ENCODE peak calls at places on chromosome 11, in eight cellular contexts. N, Q, X, Z, U, A, M and W are unnamed samples.

GRCh38 chr11:7046474-7046873 is 26.2 kb downstream of the NLRP14 start:
- DNase-seq in N (peak), Q (no peak), X (peak), Z (no peak), U (no peak), A (peak), M (peak), W (no peak)

GRCh38 chr11:71301046-71301857 is 48.9 kb upstream of the SHANK2 start:
- DNase-seq in N (no peak), Q (no peak), X (no peak), Z (no peak), U (no peak), A (no peak), M (no peak), W (peak)

GRCh38 chr11:80417681-80418080 is 976.9 kb upstream of the TENM4 start:
- DNase-seq in N (no peak), Q (no peak), X (no peak), Z (no peak), U (no peak), A (no peak), M (peak), W (no peak)

GRCh38 chr11:118058311-118059230 is 18.3 kb upstream of the TMPRSS4 start:
- DNase-seq in N (no peak), Q (no peak), X (no peak), Z (no peak), U (no peak), A (no peak), M (no peak), W (no peak)

GRCh38 chr11:133906746-133907145 is 50.0 kb downstream of the IGSF9B start:
- DNase-seq in N (no peak), Q (no peak), X (no peak), Z (no peak), U (no peak), A (no peak), M (no peak), W (no peak)

GRCh38 chr11:111510311-111510710 is 1.9 kb downstream of the BTG4 start:
- DNase-seq in N (no peak), Q (peak), X (no peak), Z (no peak), U (no peak), A (peak), M (no peak), W (no peak)

GRCh38 chr11:17887779-17888178 is 125.1 kb downstream of the SERGEF start:
- DNase-seq in N (no peak), Q (no peak), X (peak), Z (no peak), U (peak), A (no peak), M (peak), W (no peak)

GRCh38 chr11:79678780-79679468 is 238.1 kb upstream of the TENM4 start:
- DNase-seq in N (no peak), Q (no peak), X (no peak), Z (no peak), U (peak), A (no peak), M (no peak), W (no peak)

GRCh38 chr11:93253111-93253510 is 55.3 kb upstream of the SLC36A4 start:
- DNase-seq in N (no peak), Q (no peak), X (no peak), Z (no peak), U (no peak), A (no peak), M (no peak), W (no peak)

GRCh38 chr11:62588966-62589637 is 2.2 kb downstream of the TUT1 start:
- DNase-seq in N (no peak), Q (no peak), X (peak), Z (no peak), U (no peak), A (peak), M (peak), W (no peak)

GRCh38 chr11:45805305-45806071 is 539 bp downstream of the SLC35C1 start:
- DNase-seq in N (peak), Q (no peak), X (peak), Z (peak), U (no peak), A (peak), M (peak), W (no peak)

GRCh38 chr11:10349806-10350205 is 44.9 kb downstream of the ADM start:
- DNase-seq in N (no peak), Q (no peak), X (no peak), Z (no peak), U (no peak), A (no peak), M (no peak), W (no peak)

GRCh38 chr11:34028407-34028804 is 23.1 kb upstream of the CAPRIN1 start:
- DNase-seq in N (peak), Q (no peak), X (no peak), Z (no peak), U (no peak), A (peak), M (no peak), W (no peak)

GRCh38 chr11:47886096-47886495 is 37.9 kb upstream of the NUP160 start:
- DNase-seq in N (peak), Q (no peak), X (peak), Z (no peak), U (no peak), A (peak), M (peak), W (peak)